ENCODE peak calls at places on chromosome X, in five cellular contexts. U, H, G, M and J are unnamed samples.

GRCh38 chrX:45743081-45743533 is 542.4 kb upstream of the DIPK2B start:
- DNase-seq in G (no peak), M (no peak), U (no peak), H (peak), J (no peak)

GRCh38 chrX:44580466-44580865 is 37.8 kb upstream of the FUNDC1 start:
- DNase-seq in G (no peak), M (no peak), U (peak), H (peak), J (peak)

GRCh38 chrX:9055354-9055753 is 21.4 kb upstream of the FAM9B start:
- DNase-seq in U (no peak), H (no peak), M (no peak), G (no peak), J (no peak)

GRCh38 chrX:66672106-66672505 is 33.2 kb upstream of the EDA2R start:
- DNase-seq in M (no peak), G (no peak), U (no peak), H (peak), J (no peak)

GRCh38 chrX:131783555-131784338 is 239.4 kb upstream of the STK26 start:
- DNase-seq in G (no peak), U (no peak), M (no peak), H (no peak), J (no peak)

GRCh38 chrX:36844857-36845256 is 163.3 kb upstream of the FAM47C start:
- DNase-seq in G (no peak), U (no peak), H (no peak), M (no peak), J (no peak)

GRCh38 chrX:138710311-138710791 is 1.2 kb downstream of the FGF13 start:
- DNase-seq in U (no peak), M (peak), G (peak), H (no peak), J (no peak)

GRCh38 chrX:44843318-44843702 is 511 bp upstream of the DUSP21 start:
- DNase-seq in M (no peak), G (no peak), H (no peak), U (no peak), J (no peak)

GRCh38 chrX:44203791-44204190 is 139.7 kb downstream of the EFHC2 start:
- DNase-seq in M (no peak), U (no peak), G (no peak), H (no peak), J (no peak)

GRCh38 chrX:84118769-84119168 is 69.2 kb downstream of the RPS6KA6 start:
- DNase-seq in H (no peak), M (no peak), G (no peak), U (no peak), J (no peak)

GRCh38 chrX:103688949-103689348 is 2.5 kb upstream of the MORF4L2 start:
- DNase-seq in H (peak), M (no peak), G (no peak), U (no peak), J (no peak)

GRCh38 chrX:103656623-103657022 is 27.8 kb downstream of the TCEAL1 start:
- DNase-seq in M (no peak), G (no peak), U (no peak), H (no peak), J (peak)

GRCh38 chrX:57977992-57978391 is 67.7 kb upstream of the ZXDA start:
- DNase-seq in U (no peak), H (no peak), G (no peak), M (no peak), J (no peak)

GRCh38 chrX:38961936-38962335 is 160.7 kb downstream of the MID1IP1 start:
- DNase-seq in G (no peak), M (no peak), U (no peak), H (no peak), J (no peak)

GRCh38 chrX:80572636-80573035 is 152.4 kb downstream of the TENT5D start:
- DNase-seq in H (no peak), G (no peak), M (no peak), U (no peak), J (no peak)

GRCh38 chrX:97691901-97692455 is 808.3 kb downstream of the RPA4 start:
- DNase-seq in G (no peak), U (no peak), M (no peak), H (peak), J (no peak)

GRCh38 chrX:84188320-84188834 is 378 bp upstream of the RPS6KA6 start:
- DNase-seq in G (peak), U (peak), H (peak), M (peak), J (no peak)

GRCh38 chrX:119516157-119516702 is 48.0 kb downstream of the SLC25A5 start:
- DNase-seq in H (peak), U (peak), M (no peak), G (no peak), J (no peak)

GRCh38 chrX:120260369-120260768 is 9.8 kb downstream of the ZBTB33 start:
- DNase-seq in U (no peak), M (no peak), G (no peak), H (no peak), J (no peak)

GRCh38 chrX:141375011-141375730 is 132.9 kb upstream of the SPANXC start:
- DNase-seq in U (no peak), H (peak), M (no peak), G (no peak), J (peak)

GRCh38 chrX:46683023-46683422 is 75.9 kb downstream of the SLC9A7 start:
- DNase-seq in G (no peak), U (no peak), H (peak), M (no peak), J (no peak)

GRCh38 chrX:19156223-19156622 is 34.0 kb upstream of the ADGRG2 start:
- DNase-seq in G (no peak), U (no peak), H (no peak), M (no peak), J (no peak)

GRCh38 chrX:38941675-38942074 is 140.4 kb downstream of the MID1IP1 start:
- DNase-seq in U (no peak), H (peak), M (no peak), G (no peak), J (no peak)

GRCh38 chrX:45667666-45668065 is 467.0 kb upstream of the DIPK2B start:
- DNase-seq in M (no peak), H (peak), G (no peak), U (no peak), J (no peak)

GRCh38 chrX:134801267-134801666 is 143.0 kb upstream of the PLAC1 start:
- DNase-seq in U (no peak), G (no peak), H (no peak), M (no peak), J (no peak)

GRCh38 chrX:85111347-85111746 is 107.7 kb downstream of the APOOL start:
- DNase-seq in M (no peak), G (no peak), U (no peak), H (peak), J (no peak)

GRCh38 chrX:17990542-17990941 is 129.4 kb upstream of the RAI2 start:
- DNase-seq in G (no peak), H (no peak), M (no peak), U (no peak), J (no peak)

GRCh38 chrX:31165241-31166035 is 93.6 kb upstream of the FTHL17 start:
- DNase-seq in H (peak), M (no peak), G (no peak), U (no peak), J (no peak)

GRCh38 chrX:71253253-71254091 is 468 bp downstream of the ZMYM3 start:
- DNase-seq in M (no peak), U (no peak), G (peak), H (peak), J (no peak)

GRCh38 chrX:24360272-24360671 is at the start of gene SUPT20HL1:
- DNase-seq in M (no peak), U (no peak), H (no peak), G (no peak), J (no peak)

GRCh38 chrX:74450803-74451449 is 29.6 kb downstream of the SLC16A2 start:
- DNase-seq in G (no peak), M (peak), H (peak), U (peak), J (peak)

GRCh38 chrX:129665916-129666644 is 11.3 kb upstream of the APLN start:
- DNase-seq in H (peak), G (no peak), M (peak), U (peak), J (peak)

GRCh38 chrX:63661676-63662075 is 123.3 kb downstream of the ARHGEF9 start:
- DNase-seq in M (no peak), H (no peak), U (no peak), G (no peak), J (no peak)

GRCh38 chrX:68835468-68835867 is 6.6 kb downstream of the EFNB1 start:
- DNase-seq in U (no peak), M (peak), G (no peak), H (no peak), J (no peak)

GRCh38 chrX:154409222-154409871 is at the start of gene DNASE1L1:
- DNase-seq in H (peak), M (peak), U (peak), G (peak), J (peak)
- H3K4me3 ChIP-seq in H (peak), M (peak), U (peak), G (peak), J (peak)

DNA sequence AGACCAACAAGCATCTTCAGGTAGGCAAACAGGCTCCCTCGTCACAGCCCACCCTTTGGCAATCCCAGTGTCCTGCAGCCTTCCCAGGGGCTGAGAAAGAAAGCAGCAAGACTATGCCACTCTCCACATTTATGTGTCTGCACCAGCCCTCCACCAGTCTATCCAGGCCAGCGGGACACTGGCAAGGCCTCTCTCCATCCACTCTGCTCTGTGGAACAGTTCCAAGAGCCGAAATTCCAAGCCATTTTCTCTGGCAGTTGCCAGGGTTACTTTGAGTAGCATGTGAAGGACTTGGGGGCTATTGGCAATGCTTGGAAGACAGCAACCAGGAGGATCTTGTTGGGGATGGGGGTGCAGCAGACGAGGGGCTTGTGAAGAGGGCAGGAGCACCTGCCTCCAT is 52.1 kb downstream of the TSC22D3 start:
- DNase-seq in G (no peak), U (no peak), M (no peak), H (no peak), J (no peak)
- H3K4me3 ChIP-seq in G (no peak), U (no peak), M (no peak), H (no peak), J (no peak)

GRCh38 chrX:49286136-49286535 is 16.5 kb downstream of the PPP1R3F start:
- DNase-seq in G (no peak), U (no peak), H (no peak), M (no peak), J (no peak)

GRCh38 chrX:49286581-49286980 is 16.9 kb upstream of the GAGE10 start:
- DNase-seq in U (no peak), H (no peak), G (no peak), M (no peak), J (no peak)

GRCh38 chrX:49278081-49278480 is 8.5 kb downstream of the PPP1R3F start:
- DNase-seq in M (no peak), G (no peak), U (no peak), H (no peak), J (no peak)

GRCh38 chrX:49284212-49284611 is 14.6 kb downstream of the PPP1R3F start:
- DNase-seq in M (no peak), G (no peak), H (no peak), U (no peak), J (no peak)

GRCh38 chrX:49282647-49283011 is 13.0 kb downstream of the PPP1R3F start:
- DNase-seq in M (no peak), G (no peak), H (peak), U (no peak), J (no peak)
- H3K4me3 ChIP-seq in M (no peak), G (no peak), H (no peak), U (no peak), J (no peak)

DNA sequence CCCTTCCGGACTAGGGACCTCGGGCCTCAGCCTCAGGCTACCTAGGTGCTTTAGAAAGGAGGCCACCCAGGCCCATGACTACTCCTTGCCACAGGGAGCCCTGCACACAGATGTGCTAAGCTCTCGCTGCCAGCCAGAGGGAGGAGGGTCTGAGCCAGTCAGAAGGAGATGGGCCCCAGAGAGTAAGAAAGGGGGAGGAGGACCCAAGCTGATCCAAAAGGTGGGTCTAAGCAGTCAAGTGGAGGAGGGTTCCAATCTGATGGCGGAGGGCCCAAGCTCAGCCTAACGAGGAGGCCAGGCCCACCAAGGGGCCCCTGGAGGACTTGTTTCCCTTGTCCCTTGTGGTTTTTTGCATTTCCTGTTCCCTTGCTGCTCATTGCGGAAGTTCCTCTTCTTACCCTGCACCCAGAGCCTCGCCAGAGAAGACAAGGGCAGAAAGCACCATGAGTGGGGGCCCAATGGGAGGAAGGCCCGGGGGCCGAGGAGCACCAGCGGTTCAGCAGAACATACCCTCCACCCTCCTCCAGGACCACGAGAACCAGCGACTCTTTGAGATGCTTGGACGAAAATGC is at the start of gene WAS:
- DNase-seq in U (no peak), M (no peak), G (no peak), H (no peak), J (no peak)
- H3K4me3 ChIP-seq in U (no peak), M (peak), G (peak), H (no peak), J (no peak)

GRCh38 chrX:109536439-109537323 is at the start of gene NXT2:
- DNase-seq in G (peak), H (peak), U (peak), M (peak), J (peak)
- H3K4me3 ChIP-seq in G (peak), H (peak), U (peak), M (peak), J (peak)

GRCh38 chrX:143002206-143002605 is 23.5 kb upstream of the SPANXN4 start:
- DNase-seq in G (no peak), M (no peak), H (no peak), U (no peak), J (no peak)

GRCh38 chrX:142994988-142995387 is 30.7 kb upstream of the SPANXN4 start:
- DNase-seq in U (no peak), M (no peak), H (no peak), G (no peak), J (no peak)

GRCh38 chrX:142999209-142999720 is 26.5 kb upstream of the SPANXN4 start:
- DNase-seq in M (no peak), G (no peak), H (no peak), U (no peak), J (peak)

DNA sequence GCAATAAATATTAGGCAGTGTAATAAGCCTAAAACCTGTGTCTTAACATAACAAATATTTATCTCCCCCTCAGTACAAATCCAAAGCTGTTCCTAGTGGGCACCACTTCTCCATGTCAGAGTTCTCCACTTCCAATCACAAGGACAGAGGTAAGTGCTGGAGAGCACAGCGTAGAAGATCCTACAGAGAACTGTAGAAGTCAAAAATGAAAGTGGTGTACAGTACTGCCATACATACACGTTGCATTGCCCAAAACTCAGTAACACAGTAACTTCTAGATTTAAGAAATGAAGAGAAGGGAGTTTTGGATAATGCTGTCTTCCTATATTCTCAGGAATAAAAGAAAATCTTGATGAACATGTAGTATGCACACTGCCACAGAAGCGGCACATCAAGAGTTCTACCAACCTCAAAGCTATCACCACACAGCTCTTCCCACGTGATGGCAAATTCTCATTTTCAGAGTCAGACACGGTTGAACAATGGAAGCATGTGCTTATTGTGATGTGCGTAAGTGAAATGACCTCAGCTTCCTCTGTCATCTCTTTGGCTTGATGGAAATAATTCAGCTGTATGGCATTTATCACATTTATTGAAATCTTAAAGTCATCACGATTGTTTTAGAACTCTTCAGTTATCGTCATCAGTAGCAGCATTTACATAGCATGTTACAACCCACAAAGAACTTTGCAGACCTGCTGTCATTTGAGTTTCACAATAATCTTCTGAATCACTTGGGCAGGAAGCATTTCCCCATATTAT is 27.1 kb upstream of the SPANXN4 start:
- DNase-seq in G (no peak), M (no peak), U (no peak), H (peak), J (peak)
- H3K4me3 ChIP-seq in G (no peak), M (no peak), U (no peak), H (no peak), J (no peak)

GRCh38 chrX:6465731-6466130 is 69.2 kb downstream of the VCX3A start:
- DNase-seq in U (no peak), H (no peak), G (no peak), M (no peak), J (no peak)

GRCh38 chrX:6456196-6456595 is 78.7 kb downstream of the VCX3A start:
- DNase-seq in H (no peak), G (no peak), M (no peak), U (no peak), J (no peak)

DNA sequence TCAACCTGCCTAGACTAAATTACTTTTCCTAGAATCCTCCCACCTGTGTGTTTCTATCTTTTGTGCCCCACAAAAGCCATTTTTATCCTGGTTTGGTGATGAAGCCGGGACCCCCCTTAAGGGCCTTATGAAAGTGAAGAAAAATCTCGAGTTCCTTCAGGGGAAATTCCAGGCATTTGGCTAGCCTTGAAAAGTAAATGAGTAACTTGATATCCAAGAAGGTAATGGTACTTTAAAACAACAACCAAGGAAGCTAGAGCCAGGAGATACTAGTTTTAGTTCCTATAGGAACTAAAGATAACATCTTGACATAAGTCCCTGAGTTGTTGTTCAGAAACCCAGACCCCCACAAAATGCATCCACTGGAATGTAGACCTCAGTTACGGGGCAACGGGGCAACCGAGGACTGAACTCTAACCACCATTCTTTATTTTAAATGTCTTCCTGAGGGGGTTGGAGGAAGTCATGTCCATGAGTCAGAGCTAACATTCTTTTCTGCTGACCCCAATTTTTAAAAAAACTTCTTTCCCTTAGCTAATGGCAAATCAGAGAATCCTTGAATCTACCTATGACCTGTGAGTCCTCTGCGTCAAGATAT is 73.9 kb downstream of the VCX3A start:
- DNase-seq in G (no peak), U (no peak), M (no peak), H (no peak), J (no peak)
- H3K4me3 ChIP-seq in G (no peak), U (no peak), M (no peak), H (no peak), J (no peak)

DNA sequence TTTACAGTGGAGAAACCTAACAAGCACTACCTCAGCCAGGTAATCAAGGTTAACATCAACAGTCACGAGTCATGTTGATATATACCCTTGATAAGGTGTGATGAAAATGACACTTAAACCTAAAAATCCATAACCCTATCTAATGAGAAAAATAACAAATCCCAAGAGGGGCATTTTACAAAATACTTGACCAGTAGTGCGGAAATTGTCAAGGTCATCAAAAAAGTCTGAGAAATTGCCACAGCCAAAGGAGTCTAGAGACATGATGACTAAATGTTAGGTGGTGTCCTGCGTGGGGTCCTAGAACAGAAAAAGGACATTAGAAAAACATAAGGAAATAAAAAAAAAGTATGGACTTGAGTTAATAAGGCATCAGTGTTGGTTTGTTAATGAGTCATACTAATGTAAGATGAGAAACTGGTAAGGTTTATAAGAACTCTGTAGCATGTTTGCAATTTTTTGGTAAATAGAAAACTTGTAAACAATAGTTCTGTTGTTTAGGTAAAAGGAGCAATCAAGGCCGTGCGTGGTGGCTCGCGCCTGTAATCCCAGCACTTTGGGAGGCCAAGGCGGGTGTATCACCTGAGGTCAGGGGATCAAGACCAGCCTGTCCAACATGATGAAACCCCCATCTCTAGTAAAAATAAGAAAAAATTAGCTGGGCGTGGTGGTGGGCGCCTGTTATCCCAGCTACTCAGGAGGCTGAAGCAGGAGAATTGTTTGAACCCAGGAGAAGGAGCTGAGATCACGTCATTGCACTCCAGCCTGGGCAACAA is 2.9 kb downstream of the RPL36A start:
- DNase-seq in G (no peak), H (no peak), M (no peak), U (no peak), J (no peak)
- H3K4me3 ChIP-seq in G (no peak), H (no peak), M (no peak), U (no peak), J (no peak)